ENCODE peak calls at places on chromosomes 5 and 9, in five cellular contexts. I is aorta; O is breast epithelium; T is CD4-positive, alpha-beta memory T cell; W is Peyer's patch. S is an unnamed sample.

GRCh38 chr5:94640176-94640575 is 21.7 kb downstream of the SLF1 start:
- DNase-seq in I (no peak), O (no peak), T (no peak), W (no peak), S (no peak)

GRCh38 chr5:179238628-179238970 is 106.7 kb downstream of the ADAMTS2 start:
- DNase-seq in I (no peak), O (no peak), T (no peak), W (no peak), S (no peak)

GRCh38 chr5:138927979-138928378 is 52.8 kb upstream of the LRRTM2 start:
- DNase-seq in I (peak; percentile 81), O (no peak), T (no peak), W (peak; percentile 86), S (no peak)

GRCh38 chr5:155839251-155840037 is 487.5 kb upstream of the SGCD start:
- DNase-seq in I (no peak), O (no peak), T (no peak), W (no peak), S (no peak)

GRCh38 chr5:179235416-179236400 is 109.6 kb downstream of the ADAMTS2 start:
- DNase-seq in I (no peak), O (no peak), T (no peak), W (peak; percentile 15), S (no peak)

GRCh38 chr5:181100121-181101015 is 30.6 kb downstream of the OR2V1 start:
- DNase-seq in I (no peak), O (peak; percentile 10), T (no peak), W (no peak), S (no peak)

GRCh38 chr9:130188860-130189481 is 16.8 kb downstream of the NCS1 start:
- DNase-seq in I (no peak), O (no peak), T (no peak), W (no peak), S (no peak)

GRCh38 chr9:18480649-18481048 is 6.7 kb downstream of the ADAMTSL1 start:
- DNase-seq in I (no peak), O (no peak), T (no peak), W (no peak), S (no peak)

GRCh38 chr9:121577201-121577600 is 74.2 kb upstream of the DAB2IP start:
- DNase-seq in I (no peak), O (no peak), T (no peak), W (no peak), S (no peak)

GRCh38 chr5:140148508-140148907 is 22.8 kb downstream of the IGIP start:
- DNase-seq in I (no peak), O (no peak), T (no peak), W (no peak), S (no peak)

GRCh38 chr5:32531885-32532520 is 53.4 kb upstream of the SUB1 start:
- DNase-seq in I (no peak), O (no peak), T (peak; percentile 67), W (no peak), S (peak; percentile 44)

GRCh38 chr9:134406366-134407122 is 80.3 kb downstream of the RXRA start:
- DNase-seq in I (no peak), O (no peak), T (no peak), W (no peak), S (no peak)

GRCh38 chr9:108389056-108389455 is 466.7 kb downstream of the ACTL7B start:
- DNase-seq in I (no peak), O (no peak), T (no peak), W (no peak), S (no peak)

DNA sequence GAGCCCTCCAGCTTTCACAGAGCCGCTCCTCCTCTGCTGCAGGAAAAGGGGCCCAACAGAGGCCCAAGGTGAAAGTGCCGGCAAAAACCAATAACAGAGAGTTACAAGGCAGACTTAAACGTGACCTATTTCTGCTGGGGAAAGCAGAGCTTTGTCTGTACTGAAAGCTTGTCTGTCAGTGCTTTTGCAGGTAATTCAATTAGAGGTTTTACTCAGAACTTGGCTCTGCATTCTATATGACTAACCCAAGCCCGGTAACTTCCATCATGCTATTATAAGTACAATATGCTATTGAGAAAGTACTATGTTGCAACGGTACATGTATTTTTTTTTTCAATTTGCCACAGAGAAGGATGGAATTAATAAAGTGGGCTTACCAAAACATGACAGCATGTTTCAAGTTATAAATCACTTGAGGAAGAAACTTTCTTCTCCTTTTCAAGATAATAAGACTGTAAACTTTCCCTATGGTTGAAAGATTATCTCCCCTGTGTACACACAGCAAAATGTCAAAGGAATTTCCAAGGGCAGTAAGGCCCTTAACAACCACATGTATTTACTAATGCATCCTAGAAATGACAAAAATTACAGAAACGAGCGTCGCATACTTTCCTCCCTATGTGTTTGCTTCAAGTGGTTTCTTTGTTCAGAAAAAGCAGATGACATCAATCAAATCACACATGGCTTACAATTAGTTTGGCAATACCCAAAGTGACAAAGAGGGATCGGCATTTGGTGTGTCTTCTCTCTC is 282.5 kb downstream of the EFNA5 start:
- DNase-seq in I (no peak), O (no peak), T (no peak), W (no peak), S (no peak)
- H3K4me3 ChIP-seq in I (no peak overlapping the region), O (no peak overlapping the region), T (no peak overlapping the region), W (no peak overlapping the region), S (no peak overlapping the region)

DNA sequence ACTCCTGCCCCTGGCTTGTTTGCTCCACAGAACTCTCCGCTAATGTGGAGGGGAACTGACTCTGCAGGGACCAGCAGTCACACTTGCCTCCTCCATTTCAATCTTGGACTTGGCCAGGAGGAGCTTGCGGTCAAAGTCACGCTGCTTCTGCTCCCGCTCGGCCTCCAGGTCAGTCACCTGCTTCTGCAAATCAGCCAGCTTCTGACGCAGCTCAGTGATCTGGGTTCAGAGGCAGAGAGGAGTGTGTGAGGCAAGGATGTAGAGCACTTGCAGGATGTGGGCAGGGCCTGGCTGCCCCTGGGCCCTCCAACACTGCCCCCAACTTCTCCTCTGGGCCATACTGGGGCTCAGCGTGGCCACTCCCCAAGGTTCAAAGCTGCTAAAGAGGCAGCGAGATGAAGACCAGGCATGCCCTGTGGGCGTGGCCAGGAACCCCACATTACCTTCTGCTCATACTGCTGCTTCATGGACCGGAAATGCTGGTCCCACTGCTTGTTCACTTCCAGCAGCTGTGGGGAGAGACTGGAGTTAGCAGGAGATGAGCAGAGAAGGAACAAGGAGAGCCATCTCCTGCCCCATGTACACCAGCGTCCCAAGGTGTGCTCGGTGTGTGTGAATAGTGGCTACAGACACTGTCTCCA is 22.2 kb downstream of the GPX3 start:
- DNase-seq in I (peak; percentile 48), O (no peak), T (no peak), W (peak; percentile 63), S (no peak)
- H3K4me1 ChIP-seq in I (no peaks in the 10 kb centered on the region), O (no peaks in the 10 kb centered on the region), T (no peaks in the 10 kb centered on the region), W (no peaks in the 10 kb centered on the region), S (no peaks in the 10 kb centered on the region)

GRCh38 chr5:86979801-86980510 is 287.7 kb upstream of the RASA1 start:
- DNase-seq in I (no peak), O (no peak), T (no peak), W (no peak), S (no peak)
- H3K4me3 ChIP-seq in I (no peak overlapping the region), O (no peak overlapping the region), T (no peak overlapping the region), W (no peak overlapping the region), S (no peak overlapping the region)

DNA sequence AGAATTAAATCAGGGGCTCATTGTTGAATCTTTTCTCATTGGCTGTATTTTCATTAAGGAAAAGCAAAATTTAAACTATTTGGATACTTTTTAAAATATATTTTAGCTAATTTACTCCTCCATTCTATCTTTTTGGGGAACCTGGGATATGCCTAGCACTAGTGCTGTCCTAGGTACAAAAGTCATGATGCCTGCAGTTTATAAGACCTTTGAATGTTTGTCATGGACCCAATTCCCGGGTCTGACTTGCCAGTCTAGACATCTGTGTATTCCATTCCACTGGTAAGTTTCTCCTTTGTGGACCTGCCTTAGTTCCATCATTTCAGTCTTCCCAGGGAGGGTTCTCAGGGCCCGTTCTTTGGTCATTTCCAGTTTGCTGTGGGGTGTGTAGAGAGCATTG is 63.0 kb downstream of the WWC1 start:
- DNase-seq in I (no peak), O (no peak), T (no peak), W (no peak), S (no peak)
- H3K4me1 ChIP-seq in I (no peaks in the 10 kb centered on the region), O (no peaks in the 10 kb centered on the region), T (no peaks in the 10 kb centered on the region), W (no peaks in the 10 kb centered on the region), S (no peaks in the 10 kb centered on the region)

DNA sequence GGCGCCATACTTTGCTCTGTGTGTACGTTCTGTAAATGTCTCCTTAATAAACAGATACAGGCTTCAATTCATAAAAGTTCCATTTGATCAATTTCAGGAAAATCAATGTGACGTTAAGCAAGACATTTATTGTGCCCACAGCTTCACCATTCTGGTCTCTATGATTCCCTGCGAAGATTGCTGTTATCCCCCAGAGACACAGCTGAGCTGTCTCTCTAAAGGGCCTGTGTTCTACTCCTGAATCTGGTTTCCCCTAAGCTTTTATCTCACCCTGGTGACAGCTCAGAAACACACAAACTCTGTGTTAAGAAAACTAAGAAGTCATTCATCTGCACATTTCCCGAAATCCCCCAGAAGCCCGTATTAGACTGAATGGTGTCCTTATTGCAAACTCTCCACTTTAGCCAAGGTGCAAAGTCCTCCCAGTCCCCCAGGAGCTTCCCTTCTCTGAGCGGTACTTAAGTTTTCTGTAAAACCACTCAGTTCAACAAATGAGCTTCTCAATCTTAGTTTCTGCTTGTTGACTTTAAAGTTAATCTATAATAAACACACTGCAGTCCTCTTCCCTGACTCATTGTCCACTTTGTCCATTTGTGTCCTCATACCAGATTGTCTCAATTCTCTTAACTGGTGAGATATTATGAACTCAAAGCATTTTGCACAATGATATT is 1.4 kb upstream of the C5orf15 start:
- DNase-seq in I (no peak), O (no peak), T (no peak), W (no peak), S (no peak)
- H3K4me3 ChIP-seq in I (no peak overlapping the region), O (no peak overlapping the region), T (no peak overlapping the region), W (no peak overlapping the region), S (no peak overlapping the region)

DNA sequence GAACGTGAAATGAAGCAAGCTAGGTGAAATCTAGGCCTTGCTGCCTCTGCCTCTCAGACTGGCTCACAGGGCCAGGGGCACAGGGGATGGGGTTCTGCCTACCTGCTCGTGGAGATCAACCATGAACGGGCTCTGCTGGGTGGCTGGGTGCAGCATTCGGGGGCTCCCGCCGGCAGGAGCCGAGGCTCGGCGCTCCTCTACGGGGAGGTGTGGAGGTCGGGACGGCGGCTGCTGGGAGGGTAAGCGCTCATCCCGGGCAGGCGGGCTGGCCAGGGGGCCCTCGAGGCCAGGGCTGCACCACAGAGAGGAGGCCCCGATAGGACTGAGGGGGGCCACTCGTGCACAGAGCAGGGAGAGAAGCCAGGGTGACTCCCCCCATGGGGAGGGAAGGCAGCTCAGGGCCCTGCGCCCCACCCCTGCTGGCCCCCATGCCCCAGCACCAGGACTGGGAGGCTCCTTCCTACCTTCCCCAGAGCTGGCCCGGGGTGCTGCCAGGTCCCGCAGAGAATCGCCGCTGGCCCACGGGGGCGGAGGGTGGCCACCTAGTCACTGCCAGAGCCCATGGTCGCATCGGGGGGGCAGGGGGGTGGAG is 5.2 kb downstream of the RNF44 start:
- DNase-seq in I (peak; percentile 71), O (no peak), T (no peak), W (no peak), S (no peak)
- H3K4me1 ChIP-seq in I (no peaks in the 10 kb centered on the region), O (peaks cover 23% of the 10 kb centered on the region), T (peaks cover 75% of the 10 kb centered on the region), W (peaks cover 19% of the 10 kb centered on the region), S (peaks cover 59% of the 10 kb centered on the region)

GRCh38 chr5:154478224-154478565 is at the start of gene HAND1:
- DNase-seq in I (peak; percentile 84), O (no peak), T (no peak), W (peak; percentile 63), S (no peak)
- H3K4me3 ChIP-seq in I (no peak within 1 kb of the TSS), O (peak within 1 kb of the TSS; percentile 36), T (no peak within 1 kb of the TSS), W (peak within 1 kb of the TSS; percentile 17), S (no peak within 1 kb of the TSS)

GRCh38 chr5:119339965-119340364 is 15.9 kb upstream of the TNFAIP8 start:
- DNase-seq in I (no peak), O (no peak), T (no peak), W (no peak), S (no peak)
- H3K4me1 ChIP-seq in I (no peaks in the 10 kb centered on the region), O (no peaks in the 10 kb centered on the region), T (peaks cover 100% of the 10 kb centered on the region), W (no peaks in the 10 kb centered on the region), S (peaks cover 86% of the 10 kb centered on the region)

GRCh38 chr9:137705443-137705863 is 86.6 kb downstream of the EHMT1 start:
- DNase-seq in I (no peak), O (no peak), T (peak; percentile 22), W (no peak), S (peak; percentile 35)
- H3K4me3 ChIP-seq in I (no peak overlapping the region), O (no peak overlapping the region), T (peak overlapping the region; percentile 28), W (no peak overlapping the region), S (peak overlapping the region; percentile 19)

S was measured in naive thymus-derived CD4-positive, alpha-beta T cell.